ENCODE peak calls at places on chromosomes 16 and 17, in ten cellular contexts. One of them, this sample, is unnamed.

GRCh38 chr17:43169561-43170139 is 1.4 kb upstream of the NBR1 start:
- DNase-seq in endodermal cell: peak
- DNase-seq in colonic mucosa: peak
- DNase-seq in A549: peak
- DNase-seq in DND-41: peak
- DNase-seq in suprapubic skin: peak
- DNase-seq in thoracic aorta: no peak
- DNase-seq in H9: peak
- DNase-seq in cardiac muscle cell: no peak
- DNase-seq in right lobe of liver: peak
- DNase-seq in this sample: peak

GRCh38 chr16:74035816-74036215 is 260.8 kb upstream of the PSMD7 start:
- DNase-seq in endodermal cell: peak
- DNase-seq in colonic mucosa: no peak
- DNase-seq in A549: peak
- DNase-seq in DND-41: peak
- DNase-seq in suprapubic skin: no peak
- DNase-seq in thoracic aorta: no peak
- DNase-seq in H9: no peak
- DNase-seq in cardiac muscle cell: peak
- DNase-seq in right lobe of liver: no peak
- DNase-seq in this sample: peak

GRCh38 chr17:57577751-57578607 is 167.1 kb downstream of the CCDC182 start:
- DNase-seq in endodermal cell: peak
- DNase-seq in colonic mucosa: peak
- DNase-seq in A549: no peak
- DNase-seq in DND-41: no peak
- DNase-seq in suprapubic skin: no peak
- DNase-seq in thoracic aorta: no peak
- DNase-seq in H9: no peak
- DNase-seq in cardiac muscle cell: no peak
- DNase-seq in right lobe of liver: no peak
- DNase-seq in this sample: no peak

GRCh38 chr16:24493859-24494258 is 45.5 kb upstream of the RBBP6 start:
- DNase-seq in endodermal cell: no peak
- DNase-seq in colonic mucosa: no peak
- DNase-seq in A549: peak
- DNase-seq in DND-41: no peak
- DNase-seq in suprapubic skin: no peak
- DNase-seq in thoracic aorta: no peak
- DNase-seq in H9: no peak
- DNase-seq in cardiac muscle cell: no peak
- DNase-seq in right lobe of liver: no peak
- DNase-seq in this sample: peak

GRCh38 chr17:76537288-76537577 is 276 bp downstream of the CYGB start:
- DNase-seq in endodermal cell: no peak
- DNase-seq in colonic mucosa: no peak
- DNase-seq in A549: no peak
- DNase-seq in DND-41: no peak
- DNase-seq in suprapubic skin: no peak
- DNase-seq in thoracic aorta: no peak
- DNase-seq in H9: peak
- DNase-seq in cardiac muscle cell: peak
- DNase-seq in right lobe of liver: no peak
- DNase-seq in this sample: no peak

GRCh38 chr16:30474062-30474452 is 1.5 kb downstream of the ITGAL start:
- DNase-seq in endodermal cell: no peak
- DNase-seq in colonic mucosa: no peak
- DNase-seq in A549: no peak
- DNase-seq in DND-41: no peak
- DNase-seq in suprapubic skin: no peak
- DNase-seq in thoracic aorta: no peak
- DNase-seq in H9: no peak
- DNase-seq in cardiac muscle cell: no peak
- DNase-seq in right lobe of liver: no peak
- DNase-seq in this sample: no peak

GRCh38 chr16:61814716-61815347 is 221.4 kb downstream of the CDH8 start:
- DNase-seq in endodermal cell: no peak
- DNase-seq in colonic mucosa: no peak
- DNase-seq in A549: no peak
- DNase-seq in DND-41: no peak
- DNase-seq in suprapubic skin: no peak
- DNase-seq in thoracic aorta: no peak
- DNase-seq in H9: no peak
- DNase-seq in cardiac muscle cell: no peak
- DNase-seq in right lobe of liver: no peak
- DNase-seq in this sample: no peak

GRCh38 chr16:21260870-21261791 is 17.0 kb downstream of the CRYM start:
- DNase-seq in endodermal cell: no peak
- DNase-seq in colonic mucosa: peak
- DNase-seq in A549: peak
- DNase-seq in DND-41: no peak
- DNase-seq in suprapubic skin: no peak
- DNase-seq in thoracic aorta: no peak
- DNase-seq in H9: no peak
- DNase-seq in cardiac muscle cell: no peak
- DNase-seq in right lobe of liver: peak
- DNase-seq in this sample: peak

GRCh38 chr16:46961373-46962353 is 11.8 kb downstream of the DNAJA2 start:
- DNase-seq in endodermal cell: no peak
- DNase-seq in colonic mucosa: no peak
- DNase-seq in A549: no peak
- DNase-seq in DND-41: no peak
- DNase-seq in suprapubic skin: no peak
- DNase-seq in thoracic aorta: no peak
- DNase-seq in H9: no peak
- DNase-seq in cardiac muscle cell: no peak
- DNase-seq in right lobe of liver: no peak
- DNase-seq in this sample: no peak

GRCh38 chr17:7713782-7714181 is 3.8 kb upstream of the DNAH2 start:
- DNase-seq in endodermal cell: no peak
- DNase-seq in colonic mucosa: no peak
- DNase-seq in A549: no peak
- DNase-seq in DND-41: peak
- DNase-seq in suprapubic skin: no peak
- DNase-seq in thoracic aorta: no peak
- DNase-seq in H9: no peak
- DNase-seq in cardiac muscle cell: no peak
- DNase-seq in right lobe of liver: no peak
- DNase-seq in this sample: no peak

GRCh38 chr16:73750639-73751038 is 546.0 kb upstream of the PSMD7 start:
- DNase-seq in endodermal cell: no peak
- DNase-seq in colonic mucosa: no peak
- DNase-seq in A549: no peak
- DNase-seq in DND-41: no peak
- DNase-seq in suprapubic skin: no peak
- DNase-seq in thoracic aorta: no peak
- DNase-seq in H9: no peak
- DNase-seq in cardiac muscle cell: no peak
- DNase-seq in right lobe of liver: no peak
- DNase-seq in this sample: no peak

GRCh38 chr16:53734908-53735307 is 31.0 kb downstream of the FTO start:
- DNase-seq in endodermal cell: no peak
- DNase-seq in colonic mucosa: no peak
- DNase-seq in A549: no peak
- DNase-seq in DND-41: no peak
- DNase-seq in suprapubic skin: no peak
- DNase-seq in thoracic aorta: no peak
- DNase-seq in H9: no peak
- DNase-seq in cardiac muscle cell: no peak
- DNase-seq in right lobe of liver: no peak
- DNase-seq in this sample: no peak

GRCh38 chr17:4583796-4584124 is 569 bp upstream of the SMTNL2 start:
- DNase-seq in endodermal cell: peak
- DNase-seq in colonic mucosa: no peak
- DNase-seq in A549: peak
- DNase-seq in DND-41: no peak
- DNase-seq in suprapubic skin: no peak
- DNase-seq in thoracic aorta: no peak
- DNase-seq in H9: peak
- DNase-seq in cardiac muscle cell: peak
- DNase-seq in right lobe of liver: no peak
- DNase-seq in this sample: no peak

GRCh38 chr17:61149862-61150362 is 249.7 kb upstream of the TBX2 start:
- DNase-seq in endodermal cell: no peak
- DNase-seq in colonic mucosa: no peak
- DNase-seq in A549: peak
- DNase-seq in DND-41: peak
- DNase-seq in suprapubic skin: no peak
- DNase-seq in thoracic aorta: no peak
- DNase-seq in H9: no peak
- DNase-seq in cardiac muscle cell: no peak
- DNase-seq in right lobe of liver: no peak
- DNase-seq in this sample: no peak

GRCh38 chr17:50966163-50966666 is 100.1 kb upstream of the TOB1 start:
- DNase-seq in endodermal cell: no peak
- DNase-seq in colonic mucosa: no peak
- DNase-seq in A549: no peak
- DNase-seq in DND-41: no peak
- DNase-seq in suprapubic skin: no peak
- DNase-seq in thoracic aorta: no peak
- DNase-seq in H9: no peak
- DNase-seq in cardiac muscle cell: no peak
- DNase-seq in right lobe of liver: no peak
- DNase-seq in this sample: no peak

GRCh38 chr17:50972579-50972978 is 106.4 kb upstream of the TOB1 start:
- DNase-seq in endodermal cell: no peak
- DNase-seq in colonic mucosa: no peak
- DNase-seq in A549: no peak
- DNase-seq in DND-41: no peak
- DNase-seq in suprapubic skin: no peak
- DNase-seq in thoracic aorta: no peak
- DNase-seq in H9: no peak
- DNase-seq in cardiac muscle cell: no peak
- DNase-seq in right lobe of liver: no peak
- DNase-seq in this sample: no peak

GRCh38 chr17:50963139-50963538 is 97.0 kb upstream of the TOB1 start:
- DNase-seq in endodermal cell: no peak
- DNase-seq in colonic mucosa: no peak
- DNase-seq in A549: no peak
- DNase-seq in DND-41: no peak
- DNase-seq in suprapubic skin: no peak
- DNase-seq in thoracic aorta: no peak
- DNase-seq in H9: no peak
- DNase-seq in cardiac muscle cell: no peak
- DNase-seq in right lobe of liver: no peak
- DNase-seq in this sample: no peak

GRCh38 chr17:50967795-50968194 is 101.6 kb upstream of the TOB1 start:
- DNase-seq in endodermal cell: no peak
- DNase-seq in colonic mucosa: no peak
- DNase-seq in A549: no peak
- DNase-seq in DND-41: no peak
- DNase-seq in suprapubic skin: no peak
- DNase-seq in thoracic aorta: no peak
- DNase-seq in H9: no peak
- DNase-seq in cardiac muscle cell: no peak
- DNase-seq in right lobe of liver: no peak
- DNase-seq in this sample: no peak
- TF ChIP-seq CTCF in endodermal cell: no peak
- TF ChIP-seq CTCF in colonic mucosa: no peak
- TF ChIP-seq CTCF in A549: no peak
- TF ChIP-seq CTCF in DND-41: no peak
- TF ChIP-seq CTCF in suprapubic skin: no peak
- TF ChIP-seq CTCF in thoracic aorta: no peak
- TF ChIP-seq CTCF in H9: no peak
- TF ChIP-seq CTCF in cardiac muscle cell: no peak
- TF ChIP-seq CTCF in right lobe of liver: no peak
- TF ChIP-seq CTCF in this sample: no peak

GRCh38 chr16:4391635-4392381 is 20.2 kb downstream of the VASN start:
- DNase-seq in endodermal cell: peak
- DNase-seq in colonic mucosa: no peak
- DNase-seq in A549: no peak
- DNase-seq in DND-41: peak
- DNase-seq in suprapubic skin: peak
- DNase-seq in thoracic aorta: no peak
- DNase-seq in H9: peak
- DNase-seq in cardiac muscle cell: no peak
- DNase-seq in right lobe of liver: no peak
- DNase-seq in this sample: no peak
- H3K27ac ChIP-seq in endodermal cell: peak
- H3K27ac ChIP-seq in colonic mucosa: no peak
- H3K27ac ChIP-seq in A549: no peak
- H3K27ac ChIP-seq in DND-41: no peak
- H3K27ac ChIP-seq in suprapubic skin: peak
- H3K27ac ChIP-seq in thoracic aorta: peak
- H3K27ac ChIP-seq in H9: peak
- H3K27ac ChIP-seq in cardiac muscle cell: peak
- H3K27ac ChIP-seq in right lobe of liver: no peak
- H3K27ac ChIP-seq in this sample: peak

GRCh38 chr16:8868272-8869211 is at the start of gene CARHSP1:
- DNase-seq in endodermal cell: peak
- DNase-seq in colonic mucosa: peak
- DNase-seq in A549: peak
- DNase-seq in DND-41: peak
- DNase-seq in suprapubic skin: peak
- DNase-seq in thoracic aorta: peak
- DNase-seq in H9: peak
- DNase-seq in cardiac muscle cell: peak
- DNase-seq in right lobe of liver: peak
- DNase-seq in this sample: peak

GRCh38 chr16:8867483-8868271 is 1.1 kb downstream of the CARHSP1 start:
- DNase-seq in endodermal cell: peak
- DNase-seq in colonic mucosa: peak
- DNase-seq in A549: no peak
- DNase-seq in DND-41: peak
- DNase-seq in suprapubic skin: peak
- DNase-seq in thoracic aorta: no peak
- DNase-seq in H9: no peak
- DNase-seq in cardiac muscle cell: peak
- DNase-seq in right lobe of liver: peak
- DNase-seq in this sample: no peak

GRCh38 chr16:8872071-8872470 is 3.3 kb upstream of the CARHSP1 start:
- DNase-seq in endodermal cell: no peak
- DNase-seq in colonic mucosa: no peak
- DNase-seq in A549: no peak
- DNase-seq in DND-41: no peak
- DNase-seq in suprapubic skin: no peak
- DNase-seq in thoracic aorta: no peak
- DNase-seq in H9: no peak
- DNase-seq in cardiac muscle cell: no peak
- DNase-seq in right lobe of liver: no peak
- DNase-seq in this sample: no peak

GRCh38 chr16:8866884-8867482 is 1.8 kb downstream of the CARHSP1 start:
- DNase-seq in endodermal cell: no peak
- DNase-seq in colonic mucosa: no peak
- DNase-seq in A549: no peak
- DNase-seq in DND-41: no peak
- DNase-seq in suprapubic skin: no peak
- DNase-seq in thoracic aorta: no peak
- DNase-seq in H9: no peak
- DNase-seq in cardiac muscle cell: peak
- DNase-seq in right lobe of liver: peak
- DNase-seq in this sample: no peak

GRCh38 chr16:8869212-8869987 is 594 bp upstream of the CARHSP1 start:
- DNase-seq in endodermal cell: peak
- DNase-seq in colonic mucosa: no peak
- DNase-seq in A549: no peak
- DNase-seq in DND-41: peak
- DNase-seq in suprapubic skin: no peak
- DNase-seq in thoracic aorta: no peak
- DNase-seq in H9: peak
- DNase-seq in cardiac muscle cell: no peak
- DNase-seq in right lobe of liver: no peak
- DNase-seq in this sample: no peak
- TF ChIP-seq CTCF in endodermal cell: peak
- TF ChIP-seq CTCF in colonic mucosa: no peak
- TF ChIP-seq CTCF in A549: no peak
- TF ChIP-seq CTCF in DND-41: peak
- TF ChIP-seq CTCF in suprapubic skin: no peak
- TF ChIP-seq CTCF in thoracic aorta: no peak
- TF ChIP-seq CTCF in H9: peak
- TF ChIP-seq CTCF in cardiac muscle cell: no peak
- TF ChIP-seq CTCF in right lobe of liver: no peak
- TF ChIP-seq CTCF in this sample: no peak

GRCh38 chr17:30323895-30324319 is 9.9 kb downstream of the TMIGD1 start:
- DNase-seq in endodermal cell: no peak
- DNase-seq in colonic mucosa: peak
- DNase-seq in A549: peak
- DNase-seq in DND-41: peak
- DNase-seq in suprapubic skin: peak
- DNase-seq in thoracic aorta: no peak
- DNase-seq in H9: no peak
- DNase-seq in cardiac muscle cell: no peak
- DNase-seq in right lobe of liver: no peak
- DNase-seq in this sample: peak
- H3K27ac ChIP-seq in endodermal cell: no peak
- H3K27ac ChIP-seq in colonic mucosa: no peak
- H3K27ac ChIP-seq in A549: peak
- H3K27ac ChIP-seq in DND-41: no peak
- H3K27ac ChIP-seq in suprapubic skin: peak
- H3K27ac ChIP-seq in thoracic aorta: no peak
- H3K27ac ChIP-seq in H9: no peak
- H3K27ac ChIP-seq in cardiac muscle cell: no peak
- H3K27ac ChIP-seq in right lobe of liver: no peak
- H3K27ac ChIP-seq in this sample: no peak